ENCODE peak calls at places on chromosomes 4 and X, in nine cellular contexts. One of them, this sample, is unnamed.

GRCh38 chr4:12729384-12729783 is 754.8 kb downstream of the RAB28 start:
- DNase-seq in SK-N-SH: peak
- DNase-seq in osteoblast: no peak
- DNase-seq in activated B cell treated with CpG ODN at 0.5 μM for 24 hours: no peak
- DNase-seq in HCT116: peak
- DNase-seq in endothelial cell: no peak
- DNase-seq in fibroblast of pulmonary artery: peak
- DNase-seq in astrocyte of the cerebellum: peak
- DNase-seq in ascending aorta: no peak
- DNase-seq in this sample: no peak

GRCh38 chr4:150818661-150819060 is 196.4 kb downstream of the LRBA start:
- DNase-seq in HCT116: no peak
- DNase-seq in osteoblast: no peak
- DNase-seq in SK-N-SH: no peak
- DNase-seq in fibroblast of pulmonary artery: peak
- DNase-seq in ascending aorta: no peak
- DNase-seq in endothelial cell: no peak
- DNase-seq in activated B cell treated with CpG ODN at 0.5 μM for 24 hours: no peak
- DNase-seq in astrocyte of the cerebellum: no peak
- DNase-seq in this sample: no peak

GRCh38 chr4:24471623-24472510 is 112.5 kb downstream of the DHX15 start:
- DNase-seq in activated B cell treated with CpG ODN at 0.5 μM for 24 hours: no peak
- DNase-seq in fibroblast of pulmonary artery: no peak
- DNase-seq in endothelial cell: peak
- DNase-seq in osteoblast: peak
- DNase-seq in HCT116: no peak
- DNase-seq in astrocyte of the cerebellum: no peak
- DNase-seq in SK-N-SH: peak
- DNase-seq in ascending aorta: no peak
- DNase-seq in this sample: no peak

GRCh38 chr4:54542540-54543041 is 115.2 kb upstream of the KIT start:
- DNase-seq in fibroblast of pulmonary artery: peak
- DNase-seq in SK-N-SH: no peak
- DNase-seq in osteoblast: no peak
- DNase-seq in ascending aorta: no peak
- DNase-seq in endothelial cell: no peak
- DNase-seq in astrocyte of the cerebellum: no peak
- DNase-seq in activated B cell treated with CpG ODN at 0.5 μM for 24 hours: no peak
- DNase-seq in HCT116: no peak
- DNase-seq in this sample: no peak

GRCh38 chr4:169150806-169151205 is 120.0 kb downstream of the SH3RF1 start:
- DNase-seq in astrocyte of the cerebellum: no peak
- DNase-seq in ascending aorta: no peak
- DNase-seq in osteoblast: no peak
- DNase-seq in endothelial cell: no peak
- DNase-seq in SK-N-SH: no peak
- DNase-seq in fibroblast of pulmonary artery: no peak
- DNase-seq in activated B cell treated with CpG ODN at 0.5 μM for 24 hours: no peak
- DNase-seq in HCT116: no peak
- DNase-seq in this sample: no peak

GRCh38 chr4:13483142-13484044 is 747 bp downstream of the RAB28 start:
- DNase-seq in fibroblast of pulmonary artery: peak
- DNase-seq in ascending aorta: peak
- DNase-seq in activated B cell treated with CpG ODN at 0.5 μM for 24 hours: no peak
- DNase-seq in SK-N-SH: peak
- DNase-seq in HCT116: peak
- DNase-seq in endothelial cell: peak
- DNase-seq in astrocyte of the cerebellum: peak
- DNase-seq in osteoblast: peak
- DNase-seq in this sample: no peak

GRCh38 chr4:21012851-21013331 is 312.6 kb downstream of the PACRGL start:
- DNase-seq in osteoblast: no peak
- DNase-seq in ascending aorta: no peak
- DNase-seq in astrocyte of the cerebellum: no peak
- DNase-seq in endothelial cell: no peak
- DNase-seq in SK-N-SH: no peak
- DNase-seq in fibroblast of pulmonary artery: peak
- DNase-seq in activated B cell treated with CpG ODN at 0.5 μM for 24 hours: no peak
- DNase-seq in HCT116: no peak
- DNase-seq in this sample: no peak

GRCh38 chr4:185128272-185129119 is 14.6 kb upstream of the SLC25A4 start:
- DNase-seq in osteoblast: peak
- DNase-seq in astrocyte of the cerebellum: no peak
- DNase-seq in HCT116: no peak
- DNase-seq in endothelial cell: peak
- DNase-seq in fibroblast of pulmonary artery: peak
- DNase-seq in activated B cell treated with CpG ODN at 0.5 μM for 24 hours: peak
- DNase-seq in SK-N-SH: peak
- DNase-seq in ascending aorta: peak
- DNase-seq in this sample: no peak

GRCh38 chrX:100512471-100512870 is 72.3 kb upstream of the TNMD start:
- DNase-seq in astrocyte of the cerebellum: peak
- DNase-seq in endothelial cell: no peak
- DNase-seq in osteoblast: peak
- DNase-seq in HCT116: peak
- DNase-seq in ascending aorta: no peak
- DNase-seq in SK-N-SH: peak
- DNase-seq in activated B cell treated with CpG ODN at 0.5 μM for 24 hours: no peak
- DNase-seq in fibroblast of pulmonary artery: peak
- DNase-seq in this sample: no peak

GRCh38 chrX:154542723-154543424 is 3.8 kb downstream of the G6PD start:
- DNase-seq in SK-N-SH: no peak
- DNase-seq in astrocyte of the cerebellum: no peak
- DNase-seq in endothelial cell: no peak
- DNase-seq in ascending aorta: peak
- DNase-seq in fibroblast of pulmonary artery: no peak
- DNase-seq in activated B cell treated with CpG ODN at 0.5 μM for 24 hours: no peak
- DNase-seq in HCT116: no peak
- DNase-seq in osteoblast: peak
- DNase-seq in this sample: no peak

GRCh38 chrX:43605351-43605750 is 50.7 kb upstream of the MAOA start:
- DNase-seq in astrocyte of the cerebellum: no peak
- DNase-seq in activated B cell treated with CpG ODN at 0.5 μM for 24 hours: no peak
- DNase-seq in HCT116: no peak
- DNase-seq in fibroblast of pulmonary artery: no peak
- DNase-seq in SK-N-SH: no peak
- DNase-seq in ascending aorta: no peak
- DNase-seq in endothelial cell: no peak
- DNase-seq in osteoblast: no peak
- DNase-seq in this sample: no peak

GRCh38 chrX:30308263-30309138 is 689 bp downstream of the NR0B1 start:
- DNase-seq in endothelial cell: peak
- DNase-seq in astrocyte of the cerebellum: no peak
- DNase-seq in ascending aorta: no peak
- DNase-seq in HCT116: no peak
- DNase-seq in SK-N-SH: peak
- DNase-seq in activated B cell treated with CpG ODN at 0.5 μM for 24 hours: no peak
- DNase-seq in osteoblast: peak
- DNase-seq in fibroblast of pulmonary artery: peak
- DNase-seq in this sample: no peak

GRCh38 chr4:99021386-99021785 is 25.9 kb downstream of the METAP1 start:
- DNase-seq in osteoblast: no peak
- DNase-seq in HCT116: no peak
- DNase-seq in ascending aorta: no peak
- DNase-seq in SK-N-SH: no peak
- DNase-seq in endothelial cell: no peak
- DNase-seq in astrocyte of the cerebellum: no peak
- DNase-seq in activated B cell treated with CpG ODN at 0.5 μM for 24 hours: no peak
- DNase-seq in fibroblast of pulmonary artery: no peak
- DNase-seq in this sample: no peak

GRCh38 chr4:99027304-99027703 is 31.8 kb downstream of the METAP1 start:
- DNase-seq in endothelial cell: no peak
- DNase-seq in SK-N-SH: no peak
- DNase-seq in ascending aorta: no peak
- DNase-seq in osteoblast: no peak
- DNase-seq in activated B cell treated with CpG ODN at 0.5 μM for 24 hours: no peak
- DNase-seq in astrocyte of the cerebellum: no peak
- DNase-seq in fibroblast of pulmonary artery: no peak
- DNase-seq in HCT116: no peak
- DNase-seq in this sample: no peak

GRCh38 chr4:99025506-99025905 is 30.0 kb downstream of the METAP1 start:
- DNase-seq in ascending aorta: no peak
- DNase-seq in activated B cell treated with CpG ODN at 0.5 μM for 24 hours: no peak
- DNase-seq in osteoblast: no peak
- DNase-seq in endothelial cell: no peak
- DNase-seq in fibroblast of pulmonary artery: no peak
- DNase-seq in astrocyte of the cerebellum: no peak
- DNase-seq in SK-N-SH: no peak
- DNase-seq in HCT116: no peak
- DNase-seq in this sample: no peak

GRCh38 chr4:99022566-99022965 is 27.0 kb downstream of the METAP1 start:
- DNase-seq in ascending aorta: no peak
- DNase-seq in activated B cell treated with CpG ODN at 0.5 μM for 24 hours: no peak
- DNase-seq in astrocyte of the cerebellum: no peak
- DNase-seq in SK-N-SH: no peak
- DNase-seq in endothelial cell: no peak
- DNase-seq in HCT116: no peak
- DNase-seq in osteoblast: no peak
- DNase-seq in fibroblast of pulmonary artery: no peak
- DNase-seq in this sample: no peak

GRCh38 chr4:99024481-99025275 is 29.2 kb downstream of the METAP1 start:
- DNase-seq in ascending aorta: no peak
- DNase-seq in SK-N-SH: no peak
- DNase-seq in endothelial cell: no peak
- DNase-seq in HCT116: no peak
- DNase-seq in astrocyte of the cerebellum: no peak
- DNase-seq in osteoblast: no peak
- DNase-seq in fibroblast of pulmonary artery: no peak
- DNase-seq in activated B cell treated with CpG ODN at 0.5 μM for 24 hours: no peak
- DNase-seq in this sample: no peak
- TF ChIP-seq CTCF in ascending aorta: no peak
- TF ChIP-seq CTCF in SK-N-SH: no peak
- TF ChIP-seq CTCF in endothelial cell: no peak
- TF ChIP-seq CTCF in HCT116: no peak
- TF ChIP-seq CTCF in astrocyte of the cerebellum: no peak
- TF ChIP-seq CTCF in osteoblast: no peak
- TF ChIP-seq CTCF in fibroblast of pulmonary artery: no peak
- TF ChIP-seq CTCF in activated B cell treated with CpG ODN at 0.5 μM for 24 hours: no peak
- TF ChIP-seq CTCF in this sample: no peak

DNA sequence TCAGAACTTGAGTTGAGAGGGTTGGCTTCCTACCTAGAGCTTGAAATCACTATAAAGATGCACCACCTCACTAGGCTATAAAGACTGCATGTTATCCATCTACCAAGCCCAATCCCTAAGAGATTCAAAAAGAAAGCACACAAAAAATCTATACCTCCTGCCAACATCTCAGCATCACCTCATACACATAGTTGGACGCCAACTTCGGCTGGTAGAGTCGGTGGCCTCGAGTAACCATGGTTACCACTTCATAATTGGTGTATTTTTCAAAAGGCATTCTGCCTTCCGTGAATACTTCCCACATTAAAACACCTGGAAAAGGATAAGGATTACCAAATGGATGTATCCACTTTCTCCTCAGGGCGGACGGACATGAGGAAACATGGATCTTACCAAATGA is 4.5 kb upstream of the TXK start:
- DNase-seq in HCT116: no peak
- DNase-seq in ascending aorta: no peak
- DNase-seq in endothelial cell: no peak
- DNase-seq in osteoblast: no peak
- DNase-seq in fibroblast of pulmonary artery: no peak
- DNase-seq in activated B cell treated with CpG ODN at 0.5 μM for 24 hours: no peak
- DNase-seq in astrocyte of the cerebellum: no peak
- DNase-seq in SK-N-SH: no peak
- DNase-seq in this sample: no peak
- TF ChIP-seq CTCF in HCT116: no peak
- TF ChIP-seq CTCF in ascending aorta: no peak
- TF ChIP-seq CTCF in endothelial cell: no peak
- TF ChIP-seq CTCF in osteoblast: no peak
- TF ChIP-seq CTCF in fibroblast of pulmonary artery: no peak
- TF ChIP-seq CTCF in activated B cell treated with CpG ODN at 0.5 μM for 24 hours: no peak
- TF ChIP-seq CTCF in astrocyte of the cerebellum: no peak
- TF ChIP-seq CTCF in SK-N-SH: no peak
- TF ChIP-seq CTCF in this sample: no peak

GRCh38 chrX:103919336-103919682 is 43.1 kb upstream of the TMSB15B start:
- DNase-seq in endothelial cell: no peak
- DNase-seq in ascending aorta: no peak
- DNase-seq in SK-N-SH: no peak
- DNase-seq in activated B cell treated with CpG ODN at 0.5 μM for 24 hours: no peak
- DNase-seq in HCT116: no peak
- DNase-seq in astrocyte of the cerebellum: no peak
- DNase-seq in osteoblast: peak
- DNase-seq in fibroblast of pulmonary artery: peak
- DNase-seq in this sample: no peak
- TF ChIP-seq CTCF in endothelial cell: no peak
- TF ChIP-seq CTCF in ascending aorta: peak
- TF ChIP-seq CTCF in SK-N-SH: peak
- TF ChIP-seq CTCF in activated B cell treated with CpG ODN at 0.5 μM for 24 hours: no peak
- TF ChIP-seq CTCF in HCT116: no peak
- TF ChIP-seq CTCF in astrocyte of the cerebellum: peak
- TF ChIP-seq CTCF in osteoblast: peak
- TF ChIP-seq CTCF in fibroblast of pulmonary artery: peak
- TF ChIP-seq CTCF in this sample: no peak

DNA sequence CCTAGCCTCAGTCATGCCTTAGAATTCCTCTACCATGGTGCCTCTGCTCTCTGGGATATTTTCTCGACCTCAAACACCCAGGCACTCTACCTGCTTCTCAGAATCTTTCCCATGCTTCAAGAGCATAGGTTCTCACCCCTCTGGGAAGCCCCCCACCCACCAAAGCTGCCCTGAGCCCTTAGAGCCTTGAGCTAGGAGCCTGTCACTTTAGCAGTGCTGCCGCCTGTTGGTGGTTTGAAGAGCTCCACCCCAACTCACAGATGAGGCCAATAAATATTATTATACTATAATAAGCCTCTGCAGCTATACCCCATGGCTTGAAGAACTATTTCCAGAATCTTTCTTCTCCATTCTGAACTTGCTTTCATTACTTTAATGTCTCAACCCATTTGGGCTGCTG is 109.7 kb downstream of the RTL5 start:
- DNase-seq in astrocyte of the cerebellum: no peak
- DNase-seq in endothelial cell: peak
- DNase-seq in SK-N-SH: no peak
- DNase-seq in HCT116: no peak
- DNase-seq in ascending aorta: no peak
- DNase-seq in fibroblast of pulmonary artery: no peak
- DNase-seq in activated B cell treated with CpG ODN at 0.5 μM for 24 hours: no peak
- DNase-seq in osteoblast: no peak
- DNase-seq in this sample: no peak
- TF ChIP-seq CTCF in astrocyte of the cerebellum: peak
- TF ChIP-seq CTCF in endothelial cell: peak
- TF ChIP-seq CTCF in SK-N-SH: peak
- TF ChIP-seq CTCF in HCT116: peak
- TF ChIP-seq CTCF in ascending aorta: peak
- TF ChIP-seq CTCF in fibroblast of pulmonary artery: peak
- TF ChIP-seq CTCF in activated B cell treated with CpG ODN at 0.5 μM for 24 hours: no peak
- TF ChIP-seq CTCF in osteoblast: peak
- TF ChIP-seq CTCF in this sample: peak

GRCh38 chrX:19589105-19589504 is 73.8 kb upstream of the MAP3K15 start:
- DNase-seq in SK-N-SH: no peak
- DNase-seq in endothelial cell: no peak
- DNase-seq in osteoblast: no peak
- DNase-seq in astrocyte of the cerebellum: no peak
- DNase-seq in HCT116: no peak
- DNase-seq in fibroblast of pulmonary artery: no peak
- DNase-seq in activated B cell treated with CpG ODN at 0.5 μM for 24 hours: no peak
- DNase-seq in ascending aorta: no peak
- DNase-seq in this sample: no peak

GRCh38 chrX:19581786-19582185 is 66.5 kb upstream of the MAP3K15 start:
- DNase-seq in endothelial cell: no peak
- DNase-seq in SK-N-SH: no peak
- DNase-seq in ascending aorta: no peak
- DNase-seq in activated B cell treated with CpG ODN at 0.5 μM for 24 hours: no peak
- DNase-seq in astrocyte of the cerebellum: no peak
- DNase-seq in fibroblast of pulmonary artery: no peak
- DNase-seq in HCT116: no peak
- DNase-seq in osteoblast: no peak
- DNase-seq in this sample: no peak

GRCh38 chrX:19585370-19586082 is 70.2 kb upstream of the MAP3K15 start:
- DNase-seq in endothelial cell: no peak
- DNase-seq in fibroblast of pulmonary artery: no peak
- DNase-seq in ascending aorta: no peak
- DNase-seq in HCT116: no peak
- DNase-seq in SK-N-SH: no peak
- DNase-seq in astrocyte of the cerebellum: no peak
- DNase-seq in osteoblast: no peak
- DNase-seq in activated B cell treated with CpG ODN at 0.5 μM for 24 hours: no peak
- DNase-seq in this sample: no peak
- TF ChIP-seq CTCF in endothelial cell: no peak
- TF ChIP-seq CTCF in fibroblast of pulmonary artery: no peak
- TF ChIP-seq CTCF in ascending aorta: no peak
- TF ChIP-seq CTCF in HCT116: no peak
- TF ChIP-seq CTCF in SK-N-SH: no peak
- TF ChIP-seq CTCF in astrocyte of the cerebellum: no peak
- TF ChIP-seq CTCF in osteoblast: no peak
- TF ChIP-seq CTCF in activated B cell treated with CpG ODN at 0.5 μM for 24 hours: no peak
- TF ChIP-seq CTCF in this sample: no peak

This sample was measured in natural killer cell.